ENCODE peak calls at places on chromosomes 12 and 14, in nine cellular contexts. S is transverse colon, O is IMR-90, G is A549, D is HCT116, K is stomach, H is HepG2, W is tibial nerve, V is testis. X is an unnamed sample. For H3K4me1, the result is how much of the 10 kb centered on the place peaks cover.

GRCh38 chr12:120856980-120857379 is 47.2 kb downstream of the SPPL3 start:
- DNase-seq in S (no peak), O (no peak), G (no peak), D (peak), K (no peak), H (no peak), W (no peak), V (no peak), X (no peak)

GRCh38 chr12:104137175-104137901 is 672 bp downstream of the NFYB start:
- DNase-seq in S (peak), O (peak), G (peak), D (no peak), K (peak), H (peak), W (no peak), V (peak), X (peak)

GRCh38 chr14:34436960-34437728 is 24.9 kb downstream of the SPTSSA start:
- DNase-seq in S (no peak), O (no peak), G (no peak), D (no peak), K (no peak), H (peak), W (no peak), V (no peak), X (no peak)

GRCh38 chr12:14946162-14946561 is 7.8 kb upstream of the ERP27 start:
- DNase-seq in S (no peak), O (no peak), G (no peak), D (no peak), K (no peak), H (no peak), W (no peak), V (no peak), X (no peak)

GRCh38 chr14:81323621-81324400 is 76.3 kb downstream of the STON2 start:
- DNase-seq in S (peak), O (no peak), G (peak), D (peak), K (peak), H (no peak), W (no peak), V (no peak), X (no peak)

GRCh38 chr12:120007272-120007671 is 18.2 kb downstream of the BICDL1 start:
- DNase-seq in S (peak), O (no peak), G (no peak), D (no peak), K (no peak), H (no peak), W (no peak), V (no peak), X (no peak)

GRCh38 chr14:89279649-89280232 is 137.3 kb downstream of the FOXN3 start:
- DNase-seq in S (no peak), O (no peak), G (no peak), D (no peak), K (no peak), H (no peak), W (no peak), V (no peak), X (no peak)

GRCh38 chr12:103841690-103842584 is 903 bp upstream of the NT5DC3 start:
- DNase-seq in S (no peak), O (peak), G (peak), D (peak), K (peak), H (peak), W (no peak), V (peak), X (peak)

GRCh38 chr14:32129124-32129523 is 52.0 kb downstream of the ARHGAP5 start:
- DNase-seq in S (no peak), O (peak), G (peak), D (no peak), K (no peak), H (no peak), W (no peak), V (no peak), X (no peak)

GRCh38 chr12:69351462-69352236 is 3.5 kb downstream of the LYZ start:
- DNase-seq in S (no peak), O (no peak), G (no peak), D (no peak), K (no peak), H (no peak), W (no peak), V (no peak), X (no peak)

GRCh38 chr12:66662729-66663128 is 16.1 kb downstream of the GRIP1 start:
- DNase-seq in S (no peak), O (peak), G (no peak), D (no peak), K (no peak), H (no peak), W (no peak), V (no peak), X (no peak)

GRCh38 chr12:29350080-29350479 is 30.9 kb downstream of the ERGIC2 start:
- DNase-seq in S (no peak), O (peak), G (no peak), D (no peak), K (no peak), H (peak), W (no peak), V (no peak), X (no peak)

GRCh38 chr12:56086096-56086495 is 6.1 kb downstream of the ERBB3 start:
- DNase-seq in S (peak), O (no peak), G (no peak), D (no peak), K (peak), H (no peak), W (no peak), V (no peak), X (no peak)

GRCh38 chr12:99154264-99154982 is 493.1 kb upstream of the GARIN6 start:
- DNase-seq in S (no peak), O (no peak), G (no peak), D (no peak), K (no peak), H (no peak), W (no peak), V (peak), X (no peak)

GRCh38 chr14:51644215-51644969 is 7.3 kb upstream of the FRMD6 start:
- DNase-seq in S (no peak), O (peak), G (no peak), D (no peak), K (no peak), H (no peak), W (no peak), V (no peak), X (no peak)

GRCh38 chr14:49880267-49881064 is 12.4 kb upstream of the ARF6 start:
- DNase-seq in S (no peak), O (no peak), G (no peak), D (no peak), K (no peak), H (no peak), W (no peak), V (no peak), X (peak)

GRCh38 chr12:5785601-5786000 is 159.5 kb downstream of the ANO2 start:
- DNase-seq in S (no peak), O (no peak), G (no peak), D (no peak), K (no peak), H (no peak), W (no peak), V (no peak), X (no peak)

GRCh38 chr12:46363582-46364299 is 8.8 kb downstream of the SLC38A2 start:
- DNase-seq in S (no peak), O (no peak), G (no peak), D (no peak), K (no peak), H (no peak), W (no peak), V (no peak), X (no peak)

GRCh38 chr12:124032265-124032886 is 59.4 kb downstream of the ZNF664 start:
- DNase-seq in S (peak), O (peak), G (peak), D (peak), K (peak), H (peak), W (peak), V (peak), X (no peak)

GRCh38 chr12:57175428-57176138 is 28.2 kb upstream of the LRP1-AS start:
- DNase-seq in S (peak), O (peak), G (peak), D (peak), K (peak), H (peak), W (peak), V (peak), X (no peak)

GRCh38 chr12:64207453-64207852 is 14.6 kb downstream of the KICS2 start:
- DNase-seq in S (no peak), O (no peak), G (no peak), D (no peak), K (no peak), H (peak), W (no peak), V (no peak), X (no peak)

GRCh38 chr14:53493895-53494294 is 340.8 kb upstream of the DDHD1 start:
- DNase-seq in S (no peak), O (no peak), G (no peak), D (no peak), K (no peak), H (no peak), W (no peak), V (no peak), X (no peak)

GRCh38 chr12:31724597-31724996 is 4.2 kb downstream of the AMN1 start:
- DNase-seq in S (no peak), O (no peak), G (no peak), D (no peak), K (no peak), H (no peak), W (no peak), V (no peak), X (no peak)

GRCh38 chr12:31727197-31727596 is 1.6 kb downstream of the AMN1 start:
- DNase-seq in S (no peak), O (no peak), G (no peak), D (no peak), K (no peak), H (no peak), W (no peak), V (no peak), X (no peak)

GRCh38 chr12:31728917-31729640 is at the start of gene AMN1:
- DNase-seq in S (peak), O (peak), G (peak), D (peak), K (peak), H (peak), W (peak), V (peak), X (peak)

GRCh38 chr12:31728289-31728916 is 418 bp downstream of the AMN1 start:
- DNase-seq in S (peak), O (no peak), G (peak), D (no peak), K (peak), H (no peak), W (peak), V (peak), X (no peak)

GRCh38 chr12:31726575-31726974 is 2.2 kb downstream of the AMN1 start:
- DNase-seq in S (no peak), O (no peak), G (no peak), D (no peak), K (no peak), H (no peak), W (no peak), V (no peak), X (no peak)
- H3K4me1 ChIP-seq in S (under half), O (under half), G (under half), D (under half), K (under half), H (half or more), W (under half), V (under half), X (under half)

DNA sequence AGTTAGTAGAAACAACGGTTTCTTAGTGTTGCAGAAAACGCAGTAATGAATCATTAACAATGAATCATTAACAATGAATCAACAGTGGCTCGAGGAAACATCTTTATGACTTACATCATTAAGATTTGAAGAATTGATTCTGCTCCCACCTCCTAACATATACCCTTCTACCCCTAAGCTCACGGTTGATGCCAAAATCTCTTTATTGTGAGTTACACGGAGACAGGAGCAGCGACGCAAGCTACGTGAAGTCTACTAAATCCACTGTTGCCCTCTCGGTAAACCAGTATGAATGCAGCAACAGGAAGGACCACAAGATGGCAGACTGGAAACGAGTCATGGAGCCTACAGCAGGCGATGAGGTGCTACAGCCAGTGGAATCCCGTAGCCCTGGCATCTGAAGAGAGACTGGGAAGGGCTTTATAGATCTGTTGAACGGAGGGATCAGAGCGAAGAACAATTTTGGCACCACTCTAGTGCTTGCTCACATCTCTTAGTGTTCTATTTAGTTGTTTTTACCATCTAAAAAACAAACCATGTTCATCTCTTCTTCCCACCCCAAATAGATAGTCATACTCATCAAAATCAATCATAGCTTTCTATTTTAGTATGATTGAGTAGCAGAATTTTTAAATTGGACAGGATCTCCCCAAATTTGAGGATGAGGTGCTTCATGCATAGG is 332.7 kb downstream of the DUSP6 start:
- DNase-seq in S (peak), O (peak), G (peak), D (peak), K (peak), H (peak), W (peak), V (peak), X (peak)
- H3K4me3 ChIP-seq in S (no peak), O (peak), G (peak), D (peak), K (peak), H (peak), W (peak), V (no peak), X (peak)

GRCh38 chr14:67623114-67623513 is 3.4 kb downstream of the ARG2 start:
- DNase-seq in S (no peak), O (no peak), G (no peak), D (no peak), K (no peak), H (peak), W (no peak), V (no peak), X (no peak)

GRCh38 chr14:67620217-67620789 is 583 bp downstream of the ARG2 start:
- DNase-seq in S (peak), O (peak), G (peak), D (no peak), K (peak), H (no peak), W (no peak), V (peak), X (peak)

GRCh38 chr14:67618617-67619063 is 1.1 kb upstream of the ARG2 start:
- DNase-seq in S (no peak), O (peak), G (peak), D (no peak), K (no peak), H (peak), W (peak), V (no peak), X (no peak)

GRCh38 chr14:67622675-67623074 is 3.0 kb downstream of the ARG2 start:
- DNase-seq in S (no peak), O (peak), G (no peak), D (no peak), K (no peak), H (peak), W (peak), V (peak), X (no peak)

GRCh38 chr14:67619446-67620216 is at the start of gene ARG2:
- DNase-seq in S (peak), O (peak), G (peak), D (peak), K (peak), H (peak), W (peak), V (peak), X (peak)
- TF ChIP-seq POLR2A in S (peak), O (peak), G (no peak), D (peak), K (no peak), H (peak), W (peak), V (peak), X (no peak)

GRCh38 chr12:111414711-111415252 is 9.1 kb downstream of the SH2B3 start:
- DNase-seq in S (no peak), O (no peak), G (no peak), D (no peak), K (no peak), H (no peak), W (no peak), V (no peak), X (no peak)

GRCh38 chr12:111412830-111413441 is 7.2 kb downstream of the SH2B3 start:
- DNase-seq in S (no peak), O (no peak), G (no peak), D (no peak), K (no peak), H (no peak), W (no peak), V (no peak), X (no peak)

GRCh38 chr12:111412007-111412829 is 6.5 kb downstream of the SH2B3 start:
- DNase-seq in S (no peak), O (no peak), G (no peak), D (no peak), K (no peak), H (no peak), W (no peak), V (no peak), X (no peak)

GRCh38 chr12:111411187-111411764 is 5.6 kb downstream of the SH2B3 start:
- DNase-seq in S (no peak), O (no peak), G (no peak), D (no peak), K (no peak), H (no peak), W (no peak), V (no peak), X (no peak)

GRCh38 chr12:111413442-111414086 is 7.8 kb downstream of the SH2B3 start:
- DNase-seq in S (peak), O (peak), G (no peak), D (no peak), K (no peak), H (no peak), W (no peak), V (no peak), X (no peak)
- H3K4me1 ChIP-seq in S (half or more), O (under half), G (under half), D (half or more), K (under half), H (under half), W (half or more), V (under half), X (half or more)

GRCh38 chr14:36661506-36662257 is at the start of gene PAX9:
- DNase-seq in S (peak), O (peak), G (peak), D (peak), K (peak), H (peak), W (peak), V (peak), X (no peak)
- H3K4me3 ChIP-seq in S (peak), O (peak), G (peak), D (peak), K (peak), H (peak), W (peak), V (peak), X (peak)

X was measured in spleen.